ENCODE peak calls at places on chromosomes 12 and 14, in five cellular contexts. K, Z, R, D and I are unnamed samples.
A peak's percentile ranks its signal among the peaks of the same experiment; 100 is the strongest.

GRCh38 chr12:78167510-78167909 is 336.8 kb downstream of the NAV3 start:
- DNase-seq in Z (no peak), D (no peak), K (no peak), R (no peak), I (peak; percentile 16)

GRCh38 chr12:107134558-107134957 is 41.2 kb upstream of the CRY1 start:
- DNase-seq in Z (peak; percentile 53), D (peak; percentile 53), K (no peak), R (no peak), I (peak; percentile 32)

GRCh38 chr12:119676022-119676421 is 8.1 kb downstream of the PRKAB1 start:
- DNase-seq in K (no peak), Z (no peak), R (no peak), D (no peak), I (no peak)

GRCh38 chr12:118439068-118439467 is 62.7 kb downstream of the SUDS3 start:
- DNase-seq in K (no peak), D (no peak), Z (no peak), R (no peak), I (no peak)

GRCh38 chr14:68685419-68686211 is 107.3 kb downstream of the ZFP36L1 start:
- DNase-seq in K (peak; percentile 67), D (peak; percentile 44), R (peak; percentile 61), Z (peak; percentile 68), I (no peak)

GRCh38 chr12:54160807-54161480 is 27.8 kb downstream of the SMUG1 start:
- DNase-seq in Z (no peak), D (no peak), K (no peak), R (no peak), I (no peak)

GRCh38 chr12:32486158-32486557 is 86.8 kb downstream of the FGD4 start:
- DNase-seq in Z (no peak), D (no peak), R (no peak), K (no peak), I (no peak)

GRCh38 chr14:67583711-67584644 is 16.1 kb downstream of the PIGH start:
- DNase-seq in D (peak; percentile 73), R (no peak), K (peak; percentile 60), Z (peak; percentile 37), I (peak; percentile 32)

GRCh38 chr14:65940056-65940735 is 527.7 kb downstream of the FUT8 start:
- DNase-seq in R (no peak), D (peak; percentile 40), Z (no peak), K (no peak), I (peak; percentile 68)

GRCh38 chr12:14369322-14369721 is 3.8 kb downstream of the ATF7IP start:
- DNase-seq in Z (no peak), R (no peak), K (no peak), D (no peak), I (no peak)

GRCh38 chr14:23930742-23931141 is 22.8 kb upstream of the DHRS4 start:
- DNase-seq in R (no peak), K (no peak), Z (no peak), D (no peak), I (no peak)

GRCh38 chr14:50425816-50426215 is 29.1 kb upstream of the CDKL1 start:
- DNase-seq in R (no peak), D (no peak), Z (no peak), K (peak; percentile 52), I (no peak)

GRCh38 chr14:54589076-54589475 is 22.1 kb downstream of the SAMD4A start:
- DNase-seq in D (no peak), K (no peak), R (no peak), Z (no peak), I (no peak)

GRCh38 chr14:23537351-23538048 is 14.1 kb downstream of the ZFHX2 start:
- DNase-seq in R (no peak), K (no peak), Z (no peak), D (no peak), I (no peak)

GRCh38 chr12:62862259-62862881 is 72.6 kb downstream of the PPM1H start:
- DNase-seq in K (peak; percentile 38), D (no peak), R (no peak), Z (no peak), I (no peak)

DNA sequence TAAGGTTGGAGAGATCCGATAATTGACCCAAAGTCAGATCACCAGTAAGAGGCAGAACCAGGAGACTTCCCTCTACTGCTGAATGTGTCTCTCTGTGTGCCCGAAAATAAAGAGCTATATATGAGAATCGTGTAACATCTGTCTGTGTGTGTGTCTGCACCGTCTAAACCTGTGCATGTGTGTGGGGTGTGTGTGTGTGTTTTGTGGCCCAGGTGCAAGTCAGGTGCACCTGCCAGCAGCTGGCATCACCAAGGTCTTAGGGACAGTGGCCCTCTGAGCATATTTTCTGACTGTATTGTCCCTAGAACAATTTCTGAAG is 24.7 kb upstream of the KRT78 start:
- DNase-seq in Z (no peak), D (no peak), R (no peak), K (no peak), I (no peak)
- H3K4me3 ChIP-seq in Z (peak overlapping the region; percentile 47), D (peak overlapping the region; percentile 49), R (peak overlapping the region; percentile 56), K (peak overlapping the region; percentile 41), I (peak overlapping the region; percentile 27)

DNA sequence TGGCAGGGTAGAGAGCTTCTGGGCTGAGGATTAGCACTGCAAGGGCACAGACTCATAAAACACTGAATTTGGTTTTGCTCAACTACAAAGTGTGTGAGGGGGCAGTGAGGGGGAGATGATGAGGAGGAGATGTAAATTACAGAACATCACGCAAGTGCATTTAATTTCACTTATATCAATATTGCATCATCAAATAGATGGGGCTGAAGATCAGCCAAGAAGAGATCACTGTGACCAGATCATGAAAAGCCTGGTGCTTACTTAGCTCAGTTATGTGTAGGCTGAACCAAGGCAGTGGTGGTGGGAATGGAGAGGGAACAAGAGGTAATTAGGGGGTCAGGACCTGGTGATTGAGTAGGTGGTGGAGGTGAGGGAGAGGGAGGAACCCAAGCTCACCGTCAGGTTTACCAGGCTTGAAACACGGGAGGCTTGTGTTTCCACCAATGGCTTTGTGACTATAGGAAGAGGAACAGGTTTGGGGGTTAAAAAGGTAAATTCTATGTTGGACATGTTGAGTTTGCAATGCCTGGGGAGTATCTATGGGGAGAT is 11.3 kb downstream of the FOS start:
- DNase-seq in R (no peak), D (no peak), K (no peak), Z (no peak), I (no peak)
- H3K4me3 ChIP-seq in R (no peak overlapping the region), D (no peak overlapping the region), K (no peak overlapping the region), Z (no peak overlapping the region), I (no peak overlapping the region)

GRCh38 chr12:88578274-88578673 is 2.0 kb downstream of the KITLG start:
- DNase-seq in D (peak; percentile 12), K (no peak), Z (no peak), R (no peak), I (peak; percentile 95)

GRCh38 chr12:88579572-88579940 is 715 bp downstream of the KITLG start:
- DNase-seq in R (peak; percentile 76), D (peak; percentile 26), Z (no peak), K (no peak), I (peak; percentile 68)

GRCh38 chr12:88579941-88580871 is at the start of gene KITLG:
- DNase-seq in D (peak; percentile 94), R (peak; percentile 94), Z (no peak), K (peak; percentile 91), I (peak; percentile 90)

GRCh38 chr12:88577537-88577936 is 2.7 kb downstream of the KITLG start:
- DNase-seq in R (no peak), Z (no peak), D (peak; percentile 26), K (no peak), I (peak; percentile 54)

GRCh38 chr12:88578821-88579518 is 1.3 kb downstream of the KITLG start:
- DNase-seq in K (no peak), D (peak; percentile 63), Z (no peak), R (no peak), I (peak; percentile 76)
- H3K4me3 ChIP-seq in K (peak overlapping the region; percentile 91), D (peak overlapping the region; percentile 74), Z (no peak overlapping the region), R (peak overlapping the region; percentile 77), I (peak overlapping the region; percentile 63)

GRCh38 chr12:97082029-97082428 is 175.0 kb downstream of the NEDD1 start:
- DNase-seq in Z (no peak), D (no peak), R (no peak), K (no peak), I (no peak)
- H3K4me3 ChIP-seq in Z (no peak overlapping the region), D (no peak overlapping the region), R (no peak overlapping the region), K (no peak overlapping the region), I (no peak overlapping the region)